ENCODE peak calls at places on chromosomes 12 and 14, in eight cellular contexts. I is dorsolateral prefrontal cortex, H is stomach, E is psoas muscle, L is cardiac muscle cell, V is tibial artery, C is thyroid gland, T is adrenal gland. U is an unnamed sample. For H3K27me3, the result is how much of the 10 kb centered on the place peaks cover.

GRCh38 chr14:94532462-94532861 is 23.2 kb upstream of the SERPINA12 start:
- DNase-seq in C (no peak), L (no peak), E (no peak), H (no peak), V (no peak), I (no peak), T (no peak), U (no peak)

GRCh38 chr12:116455540-116456306 is 103.5 kb upstream of the MAP1LC3B2 start:
- DNase-seq in T (peak), L (no peak), C (peak), E (peak), I (no peak), V (peak), H (peak), U (peak)

GRCh38 chr12:570949-571794 is 92.1 kb downstream of the NINJ2 start:
- DNase-seq in C (peak), T (peak), E (peak), H (peak), I (no peak), L (no peak), V (peak), U (peak)

GRCh38 chr12:90883456-90883855 is 71.5 kb downstream of the CCER1 start:
- DNase-seq in T (no peak), H (no peak), V (no peak), C (no peak), I (no peak), L (no peak), E (no peak), U (no peak)

GRCh38 chr14:32821989-32822653 is 116.6 kb upstream of the NPAS3 start:
- DNase-seq in H (no peak), V (no peak), C (no peak), T (no peak), E (no peak), L (no peak), I (no peak), U (no peak)

GRCh38 chr12:64894827-64895475 is 70.5 kb downstream of the TBC1D30 start:
- DNase-seq in I (no peak), L (no peak), C (no peak), E (no peak), V (no peak), H (no peak), T (no peak), U (no peak)

GRCh38 chr14:52550661-52551060 is 1.6 kb downstream of the TXNDC16 start:
- DNase-seq in L (no peak), V (no peak), T (no peak), H (no peak), E (no peak), I (no peak), C (no peak), U (no peak)

GRCh38 chr12:59811991-59812390 is 216.2 kb downstream of the SLC16A7 start:
- DNase-seq in V (no peak), L (no peak), I (no peak), C (no peak), T (no peak), H (no peak), E (no peak), U (no peak)

GRCh38 chr12:4720637-4720995 is 416 bp downstream of the GALNT8 start:
- DNase-seq in H (no peak), E (no peak), V (no peak), I (no peak), T (no peak), C (no peak), L (no peak), U (no peak)

GRCh38 chr12:128314611-128315010 is 47.6 kb downstream of the TMEM132C start:
- DNase-seq in L (no peak), I (no peak), H (no peak), C (no peak), V (no peak), T (no peak), E (no peak), U (no peak)

GRCh38 chr14:25006961-25007795 is 42.8 kb downstream of the STXBP6 start:
- DNase-seq in V (no peak), L (no peak), H (no peak), E (no peak), C (no peak), T (no peak), I (no peak), U (no peak)

GRCh38 chr14:68970736-68971135 is 8.4 kb downstream of the ACTN1 start:
- DNase-seq in V (no peak), L (no peak), C (no peak), I (no peak), E (no peak), H (no peak), T (no peak), U (no peak)

GRCh38 chr14:25032092-25032784 is 17.7 kb downstream of the STXBP6 start:
- DNase-seq in E (no peak), I (no peak), V (no peak), H (no peak), T (no peak), L (no peak), C (no peak), U (no peak)

GRCh38 chr12:78457951-78458350 is 406.6 kb upstream of the SYT1 start:
- DNase-seq in V (no peak), C (no peak), E (no peak), I (no peak), L (no peak), T (no peak), H (no peak), U (no peak)

GRCh38 chr12:180445-180844 is 33.5 kb downstream of the SLC6A12 start:
- DNase-seq in T (peak), L (no peak), I (no peak), E (no peak), C (peak), H (peak), V (peak), U (peak)

GRCh38 chr14:105830171-105830570 is 303.8 kb downstream of the TMEM121 start:
- DNase-seq in C (no peak), H (no peak), I (no peak), T (no peak), L (no peak), E (no peak), V (no peak), U (no peak)

GRCh38 chr12:29739279-29739991 is 44.3 kb downstream of the TMTC1 start:
- DNase-seq in H (no peak), T (no peak), L (no peak), C (no peak), E (no peak), I (no peak), V (no peak), U (no peak)

GRCh38 chr14:80784824-80785223 is 156.7 kb downstream of the CEP128 start:
- DNase-seq in V (no peak), C (no peak), I (no peak), T (no peak), L (no peak), H (no peak), E (no peak), U (no peak)

GRCh38 chr12:2215709-2216560 is 163.1 kb downstream of the CACNA1C start:
- DNase-seq in H (no peak), T (no peak), E (no peak), I (no peak), C (no peak), L (peak), V (no peak), U (no peak)

GRCh38 chr14:74080820-74081460 is 3.3 kb downstream of the ALDH6A1 start:
- DNase-seq in H (no peak), T (no peak), V (no peak), E (no peak), I (no peak), C (no peak), L (no peak), U (no peak)

GRCh38 chr14:73743431-73743931 is 29.3 kb upstream of the PNMA1 start:
- DNase-seq in L (no peak), V (no peak), I (no peak), T (no peak), C (no peak), H (no peak), E (peak), U (no peak)

GRCh38 chr12:24724765-24725307 is 224.1 kb downstream of the BCAT1 start:
- DNase-seq in T (no peak), C (no peak), H (no peak), L (no peak), I (no peak), E (no peak), V (no peak), U (no peak)

GRCh38 chr12:132124766-132125425 is 19.2 kb downstream of the DDX51 start:
- DNase-seq in V (peak), I (no peak), L (no peak), E (no peak), T (no peak), C (no peak), H (no peak), U (no peak)

GRCh38 chr12:87689196-87689595 is 340.0 kb downstream of the C12orf50 start:
- DNase-seq in E (no peak), I (no peak), C (no peak), T (no peak), H (no peak), V (no peak), L (no peak), U (no peak)

GRCh38 chr14:100214768-100215079 is 24.2 kb upstream of the YY1 start:
- DNase-seq in H (no peak), C (no peak), L (no peak), T (no peak), E (no peak), I (no peak), V (no peak), U (no peak)

GRCh38 chr14:52351561-52352491 is 37.7 kb downstream of the PTGER2 start:
- DNase-seq in L (no peak), E (no peak), I (no peak), C (no peak), V (no peak), T (no peak), H (no peak), U (no peak)

GRCh38 chr14:92397140-92397815 is 74.3 kb downstream of the SLC24A4 start:
- DNase-seq in H (no peak), V (no peak), T (peak), E (no peak), C (no peak), L (no peak), I (peak), U (no peak)

GRCh38 chr14:68609012-68609411 is 183.9 kb downstream of the ZFP36L1 start:
- DNase-seq in H (no peak), E (no peak), C (no peak), I (no peak), T (no peak), L (no peak), V (peak), U (no peak)

GRCh38 chr12:54159140-54159539 is 29.6 kb downstream of the SMUG1 start:
- DNase-seq in E (no peak), V (no peak), H (peak), C (peak), L (peak), T (peak), I (no peak), U (no peak)

GRCh38 chr14:69505338-69506240 is 21.1 kb downstream of the PLEKHD1 start:
- DNase-seq in E (no peak), I (no peak), C (peak), T (no peak), L (no peak), H (no peak), V (peak), U (no peak)

GRCh38 chr14:24431569-24432258 is 2.0 kb downstream of the KHNYN start:
- DNase-seq in H (peak), I (peak), E (peak), C (peak), V (peak), L (peak), T (peak), U (peak)

GRCh38 chr14:69539631-69540410 is 34.9 kb downstream of the CCDC177 start:
- DNase-seq in E (no peak), H (peak), T (peak), L (no peak), C (peak), V (peak), I (no peak), U (peak)

GRCh38 chr12:80332827-80333226 is 111.2 kb upstream of the PTPRQ start:
- DNase-seq in T (no peak), H (no peak), C (no peak), L (no peak), I (no peak), V (no peak), E (no peak), U (no peak)

GRCh38 chr14:70448633-70449032 is 3.3 kb upstream of the ADAM21 start:
- DNase-seq in V (no peak), C (no peak), I (no peak), T (peak), L (no peak), E (no peak), H (no peak), U (no peak)

GRCh38 chr12:92122941-92123779 is 22.5 kb downstream of the BTG1 start:
- DNase-seq in C (no peak), V (no peak), E (no peak), H (no peak), T (no peak), I (no peak), L (no peak), U (no peak)

GRCh38 chr12:51866324-51866723 is 17.8 kb upstream of the FIGNL2 start:
- DNase-seq in E (peak), I (no peak), C (no peak), H (no peak), V (no peak), T (no peak), L (no peak), U (no peak)

GRCh38 chr12:121958521-121959240 is 40.3 kb downstream of the CFAP251 start:
- DNase-seq in T (no peak), I (no peak), H (no peak), C (peak), V (no peak), L (no peak), E (no peak), U (no peak)

GRCh38 chr14:20802341-20803084 is at the start of gene RNASE1:
- DNase-seq in I (peak), L (no peak), H (peak), T (peak), E (no peak), V (peak), C (peak), U (no peak)

GRCh38 chr12:14774074-14774943 is 29.0 kb downstream of the WBP11 start:
- DNase-seq in C (peak), V (peak), H (peak), E (peak), T (peak), I (peak), L (peak), U (peak)
- TF ChIP-seq CTCF in C (no peak), V (peak), H (no peak), E (no peak), T (peak), I (no peak), L (no peak), U (no peak)

DNA sequence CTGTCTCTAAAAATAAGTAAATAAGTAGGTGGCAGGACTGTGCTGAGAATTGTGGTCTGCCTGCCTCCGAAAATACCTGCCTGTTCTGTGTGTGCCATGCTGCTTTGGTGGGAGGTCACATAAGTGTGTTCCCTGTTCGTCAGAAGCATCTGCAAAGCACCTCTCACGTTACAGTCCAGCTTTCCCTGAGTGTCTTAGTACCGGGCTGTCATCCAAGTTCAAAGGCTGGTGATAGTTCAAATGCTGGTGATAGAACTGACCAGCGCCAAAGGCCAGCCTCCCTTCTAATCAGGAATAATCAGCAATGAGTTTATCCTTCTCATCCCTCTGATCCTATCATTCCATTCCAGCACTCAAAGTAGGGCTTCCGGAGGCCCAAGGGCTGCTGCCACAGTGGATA is 5.6 kb downstream of the CABP1 start:
- DNase-seq in H (no peak), V (no peak), L (no peak), I (no peak), C (peak), T (no peak), E (no peak), U (no peak)
- H3K27me3 ChIP-seq in H (under half), V (half or more), L (half or more), I (under half), C (under half), T (under half), E (under half), U (under half)

GRCh38 chr12:120228291-120229070 is 27.6 kb upstream of the RPLP0 start:
- DNase-seq in E (peak), L (peak), V (peak), T (peak), H (peak), I (peak), C (peak), U (peak)
- TF ChIP-seq CTCF in E (peak), L (peak), V (peak), T (peak), H (peak), I (peak), C (peak), U (peak)

DNA sequence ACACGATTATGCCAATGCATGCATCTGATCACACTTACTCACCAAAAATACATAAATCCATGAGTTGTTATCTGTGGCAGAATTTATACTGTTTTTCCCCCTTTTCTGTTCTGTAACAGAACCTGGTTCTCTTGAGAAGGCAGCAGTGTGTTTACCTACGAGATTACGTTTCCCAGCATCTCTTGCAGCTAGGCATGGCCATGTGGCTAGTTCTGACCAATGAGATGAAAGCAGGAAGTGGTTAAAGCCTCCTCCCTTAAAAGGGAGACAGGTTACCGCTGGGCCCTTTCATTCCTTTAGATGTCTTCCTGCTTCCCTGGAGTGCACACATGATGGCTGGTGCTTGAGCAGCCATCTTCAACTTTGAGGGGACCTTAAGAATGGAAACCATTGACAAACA is 11.7 kb upstream of the ASPG start:
- DNase-seq in V (no peak), I (no peak), T (no peak), E (no peak), H (no peak), C (no peak), L (no peak), U (no peak)
- H3K27me3 ChIP-seq in V (under half), I (under half), T (under half), E (under half), H (under half), C (under half), L (under half), U (under half)

GRCh38 chr14:45838597-45838996 is 585.6 kb upstream of the MIS18BP1 start:
- DNase-seq in E (no peak), H (no peak), I (no peak), C (no peak), V (no peak), L (peak), T (no peak), U (no peak)
- TF ChIP-seq CTCF in E (no peak), H (no peak), I (peak), C (peak), V (no peak), L (no peak), T (no peak), U (no peak)

U was measured in heart right ventricle.